ENCODE peak calls at places on chromosomes 13 and 19, in seven cellular contexts. Q is keratinocyte; J is CD8-positive, alpha-beta memory T cell; E is psoas muscle; O is A549; N is cardiac fibroblast; I is activated T-cell treated with anti-CD3 and anti-CD28 coated beads for 1 hour. X is an unnamed sample.

GRCh38 chr19:28076628-28077027 is 1136.3 kb downstream of the UQCRFS1 start:
- DNase-seq in Q (no peak), J (no peak), E (no peak), O (no peak), N (no peak), I (no peak), X (no peak)

GRCh38 chr19:23766951-23767350 is 8.3 kb upstream of the ZNF681 start:
- DNase-seq in Q (no peak), J (no peak), E (no peak), O (no peak), N (no peak), I (no peak), X (no peak)

GRCh38 chr13:34040863-34041262 is 222.9 kb downstream of the RFC3 start:
- DNase-seq in Q (no peak), J (no peak), E (no peak), O (no peak), N (no peak), I (no peak), X (no peak)

GRCh38 chr19:10887616-10888367 is 16.4 kb downstream of the CARM1 start:
- DNase-seq in Q (no peak), J (no peak), E (no peak), O (no peak), N (no peak), I (no peak), X (no peak)

GRCh38 chr19:51079486-51080110 is 3.1 kb downstream of the KLK14 start:
- DNase-seq in Q (no peak), J (no peak), E (no peak), O (no peak), N (no peak), I (no peak), X (no peak)

GRCh38 chr19:14809272-14810057 is 25.5 kb downstream of the OR7A5 start:
- DNase-seq in Q (no peak), J (no peak), E (peak; percentile 65), O (no peak), N (no peak), I (no peak), X (no peak)

GRCh38 chr19:12789098-12789903 is 2.0 kb upstream of the JUNB start:
- DNase-seq in Q (no peak), J (no peak), E (no peak), O (no peak), N (peak; percentile 56), I (no peak), X (peak; percentile 56)

GRCh38 chr13:73894995-73895571 is 239.1 kb downstream of the KLF12 start:
- DNase-seq in Q (no peak), J (no peak), E (no peak), O (no peak), N (no peak), I (no peak), X (no peak)

GRCh38 chr19:50531171-50531612 is 17.5 kb upstream of the ASPDH start:
- DNase-seq in Q (no peak), J (no peak), E (no peak), O (no peak), N (no peak), I (no peak), X (no peak)

GRCh38 chr13:40485611-40486517 is 180.6 kb downstream of the FOXO1 start:
- DNase-seq in Q (no peak), J (peak; percentile 87), E (no peak), O (no peak), N (no peak), I (peak; percentile 41), X (peak; percentile 75)

GRCh38 chr13:27403252-27403678 is 21.2 kb upstream of the GTF3A start:
- DNase-seq in Q (no peak), J (no peak), E (no peak), O (no peak), N (peak; percentile 53), I (no peak), X (no peak)

GRCh38 chr13:113819731-113820715 is 43.9 kb downstream of the GAS6 start:
- DNase-seq in Q (no peak), J (no peak), E (peak; percentile 68), O (no peak), N (no peak), I (no peak), X (no peak)

GRCh38 chr13:55567721-55568625 is 1572.7 kb upstream of the PRR20A start:
- DNase-seq in Q (no peak), J (no peak), E (no peak), O (no peak), N (no peak), I (no peak), X (no peak)

GRCh38 chr13:35714588-35714987 is 238.1 kb upstream of the MAB21L1 start:
- DNase-seq in Q (no peak), J (no peak), E (peak; percentile 80), O (no peak), N (no peak), I (no peak), X (no peak)

GRCh38 chr19:593505-593904 is 3.8 kb downstream of the HCN2 start:
- DNase-seq in Q (no peak), J (no peak), E (no peak), O (no peak), N (no peak), I (no peak), X (no peak)

GRCh38 chr19:34316741-34317241 is 48.2 kb upstream of the GPI start:
- DNase-seq in Q (no peak), J (no peak), E (no peak), O (peak; percentile 43), N (peak; percentile 68), I (no peak), X (no peak)

GRCh38 chr13:44648392-44649117 is 72.4 kb upstream of the TSC22D1 start:
- DNase-seq in Q (no peak), J (no peak), E (no peak), O (peak; percentile 6), N (peak; percentile 55), I (no peak), X (no peak)

GRCh38 chr13:60690607-60691006 is 293.6 kb downstream of the TDRD3 start:
- DNase-seq in Q (no peak), J (no peak), E (no peak), O (no peak), N (no peak), I (no peak), X (no peak)

GRCh38 chr13:36819811-36820140 is 754 bp downstream of the RFXAP start:
- DNase-seq in Q (no peak), J (peak; percentile 30), E (no peak), O (no peak), N (peak; percentile 38), I (no peak), X (peak; percentile 38)

GRCh38 chr13:113010510-113010865 is 41.5 kb downstream of the MCF2L start:
- DNase-seq in Q (no peak), J (no peak), E (no peak), O (no peak), N (no peak), I (no peak), X (no peak)

GRCh38 chr19:58547323-58548312 is 3.8 kb downstream of the TRIM28 start:
- DNase-seq in Q (no peak), J (no peak), E (no peak), O (no peak), N (no peak), I (no peak), X (no peak)

GRCh38 chr13:36806102-36806501 is 12.9 kb upstream of the RFXAP start:
- DNase-seq in Q (no peak), J (no peak), E (no peak), O (no peak), N (no peak), I (no peak), X (no peak)

GRCh38 chr19:57249329-57249728 is 8.9 kb downstream of the ZNF805 start:
- DNase-seq in Q (no peak), J (no peak), E (no peak), O (no peak), N (no peak), I (no peak), X (no peak)

GRCh38 chr19:48511321-48511731 is 309 bp downstream of the LMTK3 start:
- DNase-seq in Q (no peak), J (no peak), E (no peak), O (no peak), N (no peak), I (no peak), X (peak; percentile 37)

GRCh38 chr19:1853295-1854031 is 5.2 kb upstream of the REXO1 start:
- DNase-seq in Q (no peak), J (peak; percentile 73), E (peak; percentile 88), O (peak; percentile 65), N (peak; percentile 83), I (peak; percentile 72), X (peak; percentile 85)

GRCh38 chr19:44890366-44891015 is 563 bp upstream of the TOMM40 start:
- DNase-seq in Q (peak; percentile 98), J (peak; percentile 100), E (no peak), O (peak; percentile 100), N (peak; percentile 100), I (no peak), X (peak; percentile 100)

GRCh38 chr19:17323274-17323972 is 11.2 kb downstream of the ANO8 start:
- DNase-seq in Q (no peak), J (no peak), E (no peak), O (no peak), N (no peak), I (no peak), X (no peak)

GRCh38 chr19:36488816-36489138 is 584 bp downstream of the ZNF566 start:
- DNase-seq in Q (no peak), J (no peak), E (no peak), O (peak; percentile 64), N (peak; percentile 14), I (peak; percentile 20), X (peak; percentile 53)

GRCh38 chr19:3358919-3359849 is 7.2 kb upstream of the NFIC start:
- DNase-seq in Q (no peak), J (peak; percentile 70), E (peak; percentile 86), O (no peak), N (no peak), I (peak; percentile 61), X (peak; percentile 72)

GRCh38 chr13:44111701-44112100 is 232.0 kb downstream of the LACC1 start:
- DNase-seq in Q (no peak), J (no peak), E (no peak), O (no peak), N (no peak), I (no peak), X (no peak)

GRCh38 chr19:42552086-42553065 is 24.1 kb upstream of the CEACAM1 start:
- DNase-seq in Q (no peak), J (no peak), E (no peak), O (no peak), N (no peak), I (no peak), X (no peak)

GRCh38 chr19:18097217-18097992 is at the start of gene MAST3:
- DNase-seq in Q (no peak), J (peak; percentile 88), E (peak; percentile 87), O (peak; percentile 71), N (peak; percentile 79), I (peak; percentile 88), X (peak; percentile 92)